ENCODE peak calls at places on chromosome 16, in six cellular contexts. P, R, K, H, G and M are unnamed samples.

GRCh38 chr16:17369441-17369951 is 101.3 kb downstream of the XYLT1 start:
- DNase-seq in P (no peak), R (peak), K (peak), H (no peak), G (no peak), M (no peak)

GRCh38 chr16:24525970-24526559 is 13.3 kb upstream of the RBBP6 start:
- DNase-seq in P (peak), R (no peak), K (no peak), H (no peak), G (peak), M (peak)

GRCh38 chr16:68993885-68994284 is 111.6 kb upstream of the HAS3 start:
- DNase-seq in P (peak), R (no peak), K (no peak), H (no peak), G (peak), M (peak)

GRCh38 chr16:49458656-49459445 is 85.2 kb downstream of the C16orf78 start:
- DNase-seq in P (no peak), R (no peak), K (no peak), H (no peak), G (no peak), M (no peak)

GRCh38 chr16:58885528-58886170 is 151.5 kb upstream of the GOT2 start:
- DNase-seq in P (peak), R (no peak), K (no peak), H (no peak), G (no peak), M (no peak)

GRCh38 chr16:12257926-12258561 is 281.5 kb downstream of the SNX29 start:
- DNase-seq in P (no peak), R (peak), K (no peak), H (peak), G (no peak), M (no peak)

GRCh38 chr16:67040906-67041305 is 12.0 kb downstream of the CBFB start:
- DNase-seq in P (peak), R (peak), K (no peak), H (no peak), G (peak), M (no peak)

GRCh38 chr16:11708421-11708820 is 34.2 kb downstream of the TXNDC11 start:
- DNase-seq in P (peak), R (no peak), K (no peak), H (no peak), G (peak), M (no peak)

GRCh38 chr16:7025616-7026190 is 306.9 kb upstream of the RBFOX1 start:
- DNase-seq in P (no peak), R (peak), K (peak), H (peak), G (no peak), M (peak)

GRCh38 chr16:27401768-27402568 is at the start of gene IL21R:
- DNase-seq in P (peak), R (peak), K (no peak), H (peak), G (peak), M (peak)

GRCh38 chr16:8619671-8620370 is 1.7 kb upstream of the METTL22 start:
- DNase-seq in P (no peak), R (no peak), K (no peak), H (no peak), G (no peak), M (no peak)

GRCh38 chr16:54118846-54119245 is 167.7 kb downstream of the IRX3 start:
- DNase-seq in P (peak), R (no peak), K (no peak), H (no peak), G (peak), M (no peak)

GRCh38 chr16:154223-155030 is 2.0 kb downstream of the HBZ start:
- DNase-seq in P (no peak), R (no peak), K (no peak), H (peak), G (no peak), M (peak)